ENCODE peak calls at places on chromosomes 12 and 14, in six cellular contexts. N is neural progenitor cell; J is CD8-positive, alpha-beta T cell; G is lung; C is Peyer's patch; S is body of pancreas. O is an unnamed sample.

GRCh38 chr12:558595-558994 is 98.9 kb downstream of the B4GALNT3 start:
- DNase-seq in N (no peak), J (no peak), G (no peak), C (no peak), S (no peak), O (no peak)

GRCh38 chr12:47995976-47996375 is 8.3 kb downstream of the COL2A1 start:
- DNase-seq in N (no peak), J (no peak), G (no peak), C (no peak), S (no peak), O (no peak)

GRCh38 chr12:41556176-41556575 is 368.1 kb downstream of the PDZRN4 start:
- DNase-seq in N (no peak), J (no peak), G (no peak), C (no peak), S (no peak), O (no peak)

GRCh38 chr12:104049278-104050257 is at the start of gene GLT8D2:
- DNase-seq in N (peak; percentile 74), J (no peak), G (peak; percentile 32), C (no peak), S (peak; percentile 30), O (peak; percentile 68)

GRCh38 chr12:131557310-131557709 is 153.6 kb upstream of the SFSWAP start:
- DNase-seq in N (no peak), J (no peak), G (no peak), C (no peak), S (no peak), O (no peak)

GRCh38 chr14:45287609-45288008 is 34.6 kb upstream of the MIS18BP1 start:
- DNase-seq in N (no peak), J (no peak), G (no peak), C (no peak), S (no peak), O (no peak)

GRCh38 chr14:76077340-76077739 is 74.4 kb upstream of the GPATCH2L start:
- DNase-seq in N (no peak), J (no peak), G (no peak), C (no peak), S (no peak), O (no peak)

GRCh38 chr12:111322336-111323250 is 46.3 kb downstream of the PHETA1 start:
- DNase-seq in N (no peak), J (no peak), G (no peak), C (no peak), S (peak; percentile 16), O (peak; percentile 32)

GRCh38 chr12:3456809-3457208 is 34.2 kb upstream of the PRMT8 start:
- DNase-seq in N (peak; percentile 88), J (no peak), G (no peak), C (no peak), S (peak; percentile 46), O (no peak)

GRCh38 chr12:21614510-21614909 is 9.9 kb upstream of the GYS2 start:
- DNase-seq in N (no peak), J (no peak), G (no peak), C (no peak), S (no peak), O (no peak)

GRCh38 chr12:74491374-74491773 is 46.3 kb upstream of the ATXN7L3B start:
- DNase-seq in N (no peak), J (no peak), G (no peak), C (no peak), S (no peak), O (no peak)

GRCh38 chr14:33986804-33987203 is 35.9 kb upstream of the EGLN3 start:
- DNase-seq in N (no peak), J (no peak), G (no peak), C (no peak), S (no peak), O (no peak)

GRCh38 chr14:75626857-75627256 is 33.8 kb downstream of the ERG28 start:
- DNase-seq in N (no peak), J (no peak), G (no peak), C (no peak), S (no peak), O (peak; percentile 84)

GRCh38 chr14:55107766-55108554 is 21.1 kb upstream of the LGALS3 start:
- DNase-seq in N (no peak), J (no peak), G (peak; percentile 86), C (peak; percentile 36), S (peak; percentile 75), O (peak; percentile 94)

GRCh38 chr12:79422060-79422812 is 268.5 kb downstream of the PAWR start:
- DNase-seq in N (no peak), J (no peak), G (no peak), C (no peak), S (no peak), O (no peak)

GRCh38 chr14:96497087-96497486 is 5.1 kb upstream of the PAPOLA start:
- DNase-seq in N (no peak), J (no peak), G (no peak), C (no peak), S (no peak), O (no peak)

GRCh38 chr14:31208546-31209424 is 1.2 kb upstream of the HECTD1 start:
- DNase-seq in N (no peak), J (peak; percentile 55), G (no peak), C (peak; percentile 18), S (no peak), O (peak; percentile 17)

GRCh38 chr12:114347861-114348260 is 58.1 kb downstream of the TBX5 start:
- DNase-seq in N (no peak), J (no peak), G (no peak), C (no peak), S (no peak), O (no peak)

GRCh38 chr12:32322354-32322753 is 77.0 kb upstream of the FGD4 start:
- DNase-seq in N (peak; percentile 16), J (no peak), G (no peak), C (no peak), S (no peak), O (no peak)

GRCh38 chr12:53596920-53597363 is 29.2 kb downstream of the ATF7 start:
- DNase-seq in N (peak; percentile 28), J (no peak), G (no peak), C (no peak), S (no peak), O (no peak)

GRCh38 chr14:77067632-77068514 is 30.2 kb upstream of the CIPC start:
- DNase-seq in N (peak; percentile 80), J (peak; percentile 55), G (peak; percentile 58), C (peak; percentile 48), S (peak; percentile 78), O (peak; percentile 77)

GRCh38 chr14:105315211-105315721 is 718 bp downstream of the PACS2 start:
- DNase-seq in N (peak; percentile 66), J (peak; percentile 67), G (no peak), C (peak; percentile 71), S (peak; percentile 54), O (no peak)

GRCh38 chr12:94990222-94990621 is 13.3 kb downstream of the NDUFA12 start:
- DNase-seq in N (no peak), J (no peak), G (no peak), C (no peak), S (no peak), O (no peak)

GRCh38 chr12:58564721-58565120 is 355.6 kb downstream of the LRIG3 start:
- DNase-seq in N (no peak), J (no peak), G (no peak), C (no peak), S (no peak), O (peak; percentile 30)

GRCh38 chr12:58961166-58961565 is 40.9 kb upstream of the LRIG3 start:
- DNase-seq in N (peak; percentile 20), J (no peak), G (no peak), C (no peak), S (no peak), O (no peak)

DNA sequence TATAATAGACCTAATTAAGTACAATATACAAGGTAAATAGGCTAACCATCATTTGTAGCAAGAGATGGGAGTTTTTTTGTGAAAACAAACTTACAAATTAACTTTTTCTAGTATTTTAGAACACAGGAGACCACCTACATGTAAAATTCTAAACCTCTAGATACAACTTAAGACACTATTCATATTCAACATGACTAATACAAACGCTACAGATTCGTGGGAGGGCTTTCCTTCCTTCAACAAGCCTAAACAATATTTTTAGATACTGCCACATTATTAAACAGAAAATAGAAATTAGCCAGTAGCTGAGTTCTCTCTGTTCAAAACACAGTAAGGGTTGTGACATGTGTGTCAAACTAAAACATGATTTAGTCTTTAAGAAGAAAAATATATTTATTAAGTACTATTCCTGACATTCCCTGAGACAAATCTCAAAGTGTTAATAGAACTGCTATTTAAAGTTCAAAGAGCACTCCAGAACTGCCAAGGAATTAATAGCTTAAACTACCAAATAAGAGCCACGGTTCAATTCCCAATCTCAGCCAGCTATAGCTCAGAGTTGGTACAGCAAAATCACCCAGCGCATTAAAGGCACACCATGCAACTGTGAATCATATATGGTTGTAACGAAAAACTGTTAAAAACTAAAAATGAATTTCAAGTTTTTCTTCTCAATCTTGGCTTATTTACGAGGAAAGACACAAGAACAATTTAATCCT is 10.7 kb downstream of the MED13L start:
- DNase-seq in N (no peak), J (no peak), G (no peak), C (no peak), S (no peak), O (no peak)
- H3K4me1 ChIP-seq in N (peaks cover 58% of the 10 kb centered on the region), J (peaks cover 60% of the 10 kb centered on the region), G (peaks cover 6% of the 10 kb centered on the region), C (peaks cover 16% of the 10 kb centered on the region), S (peaks cover 54% of the 10 kb centered on the region), O (peaks cover 47% of the 10 kb centered on the region)

GRCh38 chr12:89368386-89368785 is 16.1 kb upstream of the DUSP6 start:
- DNase-seq in N (no peak), J (no peak), G (no peak), C (no peak), S (no peak), O (no peak)

GRCh38 chr12:89370411-89370810 is 18.1 kb upstream of the DUSP6 start:
- DNase-seq in N (no peak), J (no peak), G (no peak), C (no peak), S (no peak), O (no peak)

GRCh38 chr12:89366676-89367364 is 14.5 kb upstream of the DUSP6 start:
- DNase-seq in N (no peak), J (no peak), G (no peak), C (no peak), S (no peak), O (no peak)

GRCh38 chr12:89370850-89371249 is 18.5 kb upstream of the DUSP6 start:
- DNase-seq in N (no peak), J (no peak), G (no peak), C (no peak), S (no peak), O (no peak)

GRCh38 chr12:89369166-89369565 is 16.9 kb upstream of the DUSP6 start:
- DNase-seq in N (no peak), J (no peak), G (no peak), C (no peak), S (no peak), O (no peak)
- H3K4me1 ChIP-seq in N (no peaks in the 10 kb centered on the region), J (no peaks in the 10 kb centered on the region), G (peaks cover 1% of the 10 kb centered on the region), C (no peaks in the 10 kb centered on the region), S (peaks cover 32% of the 10 kb centered on the region), O (no peaks in the 10 kb centered on the region)

GRCh38 chr12:108810636-108811035 is 46.7 kb downstream of the SSH1 start:
- DNase-seq in N (no peak), J (no peak), G (no peak), C (no peak), S (no peak), O (no peak)
- H3K4me1 ChIP-seq in N (no peaks in the 10 kb centered on the region), J (no peaks in the 10 kb centered on the region), G (peaks cover 8% of the 10 kb centered on the region), C (no peaks in the 10 kb centered on the region), S (no peaks in the 10 kb centered on the region), O (peaks cover 9% of the 10 kb centered on the region)

DNA sequence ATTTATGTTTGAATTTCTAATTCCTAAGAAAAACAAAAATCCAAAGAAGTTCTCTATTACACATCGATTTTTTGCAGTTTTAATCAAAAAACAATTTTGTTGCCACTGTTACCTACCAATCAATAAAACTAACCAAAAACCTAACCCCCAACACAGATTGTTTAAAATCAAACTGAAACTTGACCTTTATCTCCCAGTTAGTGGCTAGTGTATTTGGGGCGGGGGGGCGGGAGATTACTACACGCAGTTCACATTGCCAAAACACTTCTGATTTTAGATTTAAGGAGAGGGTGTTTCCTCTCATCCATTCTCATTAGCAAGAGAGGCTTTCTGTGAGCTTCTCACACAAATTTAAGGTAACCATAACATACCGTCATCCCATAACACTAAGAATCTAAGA is 6.4 kb downstream of the CDC42BPB start:
- DNase-seq in N (no peak), J (no peak), G (no peak), C (no peak), S (no peak), O (no peak)
- H3K4me1 ChIP-seq in N (peaks cover 11% of the 10 kb centered on the region), J (no peaks in the 10 kb centered on the region), G (peaks cover 11% of the 10 kb centered on the region), C (no peaks in the 10 kb centered on the region), S (peaks cover 44% of the 10 kb centered on the region), O (peaks cover 21% of the 10 kb centered on the region)